ENCODE peak calls at places on chromosome 1, in nine cellular contexts. One of them, this sample, is unnamed.
A peak's percentile ranks its signal among the peaks of the same experiment; 100 is the strongest.

GRCh38 chr1:177927021-177927596 is 42.7 kb downstream of the SEC16B start:
- DNase-seq in body of pancreas: no peak
- DNase-seq in adipocyte: peak; percentile 59
- DNase-seq in ascending aorta: no peak
- DNase-seq in CD8-positive, alpha-beta T cell: no peak
- DNase-seq in mammary epithelial cell: peak; percentile 77
- DNase-seq in tibial artery: no peak
- DNase-seq in heart right ventricle: no peak
- DNase-seq in astrocyte: peak; percentile 97
- DNase-seq in this sample: no peak

GRCh38 chr1:233993651-233994050 is 89.2 kb downstream of the SLC35F3 start:
- DNase-seq in mammary epithelial cell: peak; percentile 98
- DNase-seq in body of pancreas: no peak
- DNase-seq in adipocyte: no peak
- DNase-seq in CD8-positive, alpha-beta T cell: no peak
- DNase-seq in heart right ventricle: no peak
- DNase-seq in ascending aorta: no peak
- DNase-seq in astrocyte: peak; percentile 19
- DNase-seq in tibial artery: no peak
- DNase-seq in this sample: no peak

GRCh38 chr1:25622526-25622925 is 5.9 kb downstream of the MAN1C1 start:
- DNase-seq in ascending aorta: no peak
- DNase-seq in tibial artery: no peak
- DNase-seq in body of pancreas: no peak
- DNase-seq in adipocyte: no peak
- DNase-seq in astrocyte: no peak
- DNase-seq in heart right ventricle: no peak
- DNase-seq in mammary epithelial cell: no peak
- DNase-seq in CD8-positive, alpha-beta T cell: no peak
- DNase-seq in this sample: no peak

GRCh38 chr1:56064705-56065104 is 514.7 kb downstream of the PLPP3 start:
- DNase-seq in tibial artery: no peak
- DNase-seq in ascending aorta: no peak
- DNase-seq in astrocyte: no peak
- DNase-seq in CD8-positive, alpha-beta T cell: no peak
- DNase-seq in mammary epithelial cell: peak; percentile 93
- DNase-seq in adipocyte: no peak
- DNase-seq in body of pancreas: no peak
- DNase-seq in heart right ventricle: no peak
- DNase-seq in this sample: no peak

GRCh38 chr1:43373034-43373940 is 5.5 kb upstream of the ELOVL1 start:
- DNase-seq in mammary epithelial cell: peak; percentile 92
- DNase-seq in astrocyte: peak; percentile 81
- DNase-seq in adipocyte: peak; percentile 63
- DNase-seq in heart right ventricle: no peak
- DNase-seq in ascending aorta: no peak
- DNase-seq in tibial artery: no peak
- DNase-seq in CD8-positive, alpha-beta T cell: no peak
- DNase-seq in body of pancreas: no peak
- DNase-seq in this sample: no peak

GRCh38 chr1:231931846-231932454 is 305.4 kb downstream of the DISC1 start:
- DNase-seq in ascending aorta: no peak
- DNase-seq in adipocyte: no peak
- DNase-seq in astrocyte: no peak
- DNase-seq in body of pancreas: no peak
- DNase-seq in tibial artery: no peak
- DNase-seq in heart right ventricle: no peak
- DNase-seq in CD8-positive, alpha-beta T cell: no peak
- DNase-seq in mammary epithelial cell: no peak
- DNase-seq in this sample: no peak

GRCh38 chr1:199404976-199405375 is 622.5 kb upstream of the NR5A2 start:
- DNase-seq in body of pancreas: no peak
- DNase-seq in astrocyte: peak; percentile 45
- DNase-seq in mammary epithelial cell: no peak
- DNase-seq in heart right ventricle: no peak
- DNase-seq in adipocyte: peak; percentile 43
- DNase-seq in ascending aorta: no peak
- DNase-seq in tibial artery: no peak
- DNase-seq in CD8-positive, alpha-beta T cell: no peak
- DNase-seq in this sample: no peak

GRCh38 chr1:158983235-158983634 is 26.5 kb upstream of the IFI16 start:
- DNase-seq in adipocyte: no peak
- DNase-seq in astrocyte: no peak
- DNase-seq in tibial artery: no peak
- DNase-seq in CD8-positive, alpha-beta T cell: no peak
- DNase-seq in mammary epithelial cell: no peak
- DNase-seq in heart right ventricle: no peak
- DNase-seq in ascending aorta: no peak
- DNase-seq in body of pancreas: no peak
- DNase-seq in this sample: no peak

GRCh38 chr1:197696372-197696771 is 78.9 kb downstream of the DENND1B start:
- DNase-seq in heart right ventricle: no peak
- DNase-seq in astrocyte: peak; percentile 62
- DNase-seq in body of pancreas: no peak
- DNase-seq in adipocyte: peak; percentile 7
- DNase-seq in ascending aorta: no peak
- DNase-seq in mammary epithelial cell: peak; percentile 54
- DNase-seq in CD8-positive, alpha-beta T cell: no peak
- DNase-seq in tibial artery: no peak
- DNase-seq in this sample: no peak

DNA sequence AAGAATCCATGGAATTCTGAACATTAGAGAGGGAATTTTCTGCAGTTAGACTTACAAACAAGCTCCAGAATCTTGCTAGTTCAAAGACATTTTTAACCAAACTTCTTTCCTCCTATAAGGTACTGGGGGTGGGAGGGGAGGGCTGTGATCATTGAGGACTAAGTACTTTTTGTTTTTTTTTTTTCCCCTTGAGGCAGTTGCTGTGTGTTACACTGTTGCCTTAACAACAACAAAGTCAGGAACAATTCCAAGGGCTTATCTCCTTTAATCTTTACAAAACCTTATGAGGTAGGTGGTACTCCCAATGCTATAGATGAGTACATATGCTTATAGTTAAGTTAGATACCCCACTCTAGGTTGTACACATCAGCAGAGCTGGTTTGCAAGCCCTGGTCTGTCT is 62.9 kb downstream of the PPP1R12B start:
- DNase-seq in body of pancreas: no peak
- DNase-seq in ascending aorta: no peak
- DNase-seq in mammary epithelial cell: no peak
- DNase-seq in CD8-positive, alpha-beta T cell: no peak
- DNase-seq in heart right ventricle: no peak
- DNase-seq in tibial artery: no peak
- DNase-seq in astrocyte: no peak
- DNase-seq in adipocyte: peak; percentile 35
- DNase-seq in this sample: no peak
- H3K4me1 ChIP-seq in body of pancreas: peaks cover 34% of the 10 kb centered on the region
- H3K4me1 ChIP-seq in ascending aorta: peaks cover 7% of the 10 kb centered on the region
- H3K4me1 ChIP-seq in mammary epithelial cell: peaks cover 6% of the 10 kb centered on the region
- H3K4me1 ChIP-seq in CD8-positive, alpha-beta T cell: no peaks in the 10 kb centered on the region
- H3K4me1 ChIP-seq in heart right ventricle: peaks cover 39% of the 10 kb centered on the region
- H3K4me1 ChIP-seq in tibial artery: no peaks in the 10 kb centered on the region
- H3K4me1 ChIP-seq in astrocyte: peaks cover 5% of the 10 kb centered on the region
- H3K4me1 ChIP-seq in adipocyte: peaks cover 37% of the 10 kb centered on the region
- H3K4me1 ChIP-seq in this sample: peaks cover 36% of the 10 kb centered on the region

GRCh38 chr1:58209578-58209977 is 336.9 kb downstream of the OMA1 start:
- DNase-seq in body of pancreas: no peak
- DNase-seq in astrocyte: no peak
- DNase-seq in adipocyte: peak; percentile 1
- DNase-seq in tibial artery: no peak
- DNase-seq in ascending aorta: no peak
- DNase-seq in CD8-positive, alpha-beta T cell: no peak
- DNase-seq in heart right ventricle: no peak
- DNase-seq in mammary epithelial cell: no peak
- DNase-seq in this sample: no peak
- H3K4me1 ChIP-seq in body of pancreas: no peaks in the 10 kb centered on the region
- H3K4me1 ChIP-seq in astrocyte: no peaks in the 10 kb centered on the region
- H3K4me1 ChIP-seq in adipocyte: no peaks in the 10 kb centered on the region
- H3K4me1 ChIP-seq in tibial artery: no peaks in the 10 kb centered on the region
- H3K4me1 ChIP-seq in ascending aorta: no peaks in the 10 kb centered on the region
- H3K4me1 ChIP-seq in CD8-positive, alpha-beta T cell: no peaks in the 10 kb centered on the region
- H3K4me1 ChIP-seq in heart right ventricle: no peaks in the 10 kb centered on the region
- H3K4me1 ChIP-seq in mammary epithelial cell: no peaks in the 10 kb centered on the region
- H3K4me1 ChIP-seq in this sample: no peaks in the 10 kb centered on the region

GRCh38 chr1:167551359-167551758 is 2.2 kb downstream of the CREG1 start:
- DNase-seq in CD8-positive, alpha-beta T cell: no peak
- DNase-seq in heart right ventricle: no peak
- DNase-seq in mammary epithelial cell: no peak
- DNase-seq in adipocyte: no peak
- DNase-seq in body of pancreas: no peak
- DNase-seq in astrocyte: no peak
- DNase-seq in ascending aorta: no peak
- DNase-seq in tibial artery: no peak
- DNase-seq in this sample: no peak

GRCh38 chr1:167553136-167554027 is at the start of gene CREG1:
- DNase-seq in body of pancreas: peak; percentile 97
- DNase-seq in heart right ventricle: peak; percentile 95
- DNase-seq in CD8-positive, alpha-beta T cell: peak; percentile 70
- DNase-seq in adipocyte: peak; percentile 96
- DNase-seq in ascending aorta: peak; percentile 96
- DNase-seq in tibial artery: peak; percentile 94
- DNase-seq in mammary epithelial cell: peak; percentile 92
- DNase-seq in astrocyte: peak; percentile 80
- DNase-seq in this sample: peak; percentile 97

GRCh38 chr1:167561753-167562152 is 8.2 kb upstream of the CREG1 start:
- DNase-seq in CD8-positive, alpha-beta T cell: no peak
- DNase-seq in body of pancreas: no peak
- DNase-seq in adipocyte: no peak
- DNase-seq in heart right ventricle: no peak
- DNase-seq in ascending aorta: no peak
- DNase-seq in tibial artery: no peak
- DNase-seq in astrocyte: no peak
- DNase-seq in mammary epithelial cell: no peak
- DNase-seq in this sample: no peak

GRCh38 chr1:167554028-167554779 is 642 bp upstream of the CREG1 start:
- DNase-seq in tibial artery: no peak
- DNase-seq in heart right ventricle: no peak
- DNase-seq in adipocyte: no peak
- DNase-seq in ascending aorta: no peak
- DNase-seq in body of pancreas: no peak
- DNase-seq in astrocyte: no peak
- DNase-seq in mammary epithelial cell: no peak
- DNase-seq in CD8-positive, alpha-beta T cell: no peak
- DNase-seq in this sample: no peak

DNA sequence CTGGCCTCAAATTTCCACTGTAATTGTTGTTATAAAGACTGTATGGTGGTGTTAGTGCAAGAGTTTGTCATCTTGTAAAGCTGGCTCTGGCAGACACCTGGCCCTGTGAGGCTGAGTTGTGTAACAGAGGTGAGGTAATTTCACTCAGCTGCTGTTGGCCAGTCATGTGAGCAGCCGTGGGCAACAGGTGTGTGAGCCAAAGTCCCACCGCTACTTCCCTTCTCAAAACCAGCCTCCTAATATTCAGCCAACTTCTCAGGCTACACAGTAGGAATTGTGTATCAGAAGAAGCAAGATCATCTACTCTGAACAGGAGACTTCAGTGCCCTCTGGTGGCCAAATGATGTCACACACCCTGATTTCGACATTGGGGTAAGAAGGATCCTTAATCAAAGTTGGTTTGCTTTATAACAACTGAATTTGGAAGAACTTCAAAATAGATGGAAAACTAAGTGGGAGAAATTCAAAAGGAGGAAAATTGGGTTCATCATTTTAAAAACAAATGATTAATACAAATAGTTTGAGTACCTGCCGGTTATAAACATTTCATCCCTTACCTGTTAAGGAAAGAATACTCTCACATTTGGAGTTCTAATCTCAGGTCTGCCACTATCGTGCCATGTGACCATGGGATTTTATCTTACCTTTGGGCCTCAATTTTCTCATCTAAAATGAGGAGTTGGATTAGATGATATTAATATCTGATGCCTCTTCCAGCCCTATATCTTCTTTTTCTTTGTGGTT is 2.6 kb upstream of the CREG1 start:
- DNase-seq in mammary epithelial cell: peak; percentile 93
- DNase-seq in ascending aorta: peak; percentile 93
- DNase-seq in tibial artery: peak; percentile 87
- DNase-seq in astrocyte: peak; percentile 37
- DNase-seq in CD8-positive, alpha-beta T cell: peak; percentile 53
- DNase-seq in heart right ventricle: peak; percentile 51
- DNase-seq in adipocyte: peak; percentile 89
- DNase-seq in body of pancreas: peak; percentile 87
- DNase-seq in this sample: peak; percentile 85
- H3K4me1 ChIP-seq in mammary epithelial cell: peaks cover 29% of the 10 kb centered on the region
- H3K4me1 ChIP-seq in ascending aorta: peaks cover 7% of the 10 kb centered on the region
- H3K4me1 ChIP-seq in tibial artery: no peaks in the 10 kb centered on the region
- H3K4me1 ChIP-seq in astrocyte: peaks cover 9% of the 10 kb centered on the region
- H3K4me1 ChIP-seq in CD8-positive, alpha-beta T cell: peaks cover 18% of the 10 kb centered on the region
- H3K4me1 ChIP-seq in heart right ventricle: peaks cover 20% of the 10 kb centered on the region
- H3K4me1 ChIP-seq in adipocyte: peaks cover 15% of the 10 kb centered on the region
- H3K4me1 ChIP-seq in body of pancreas: peaks cover 34% of the 10 kb centered on the region
- H3K4me1 ChIP-seq in this sample: no peaks in the 10 kb centered on the region

DNA sequence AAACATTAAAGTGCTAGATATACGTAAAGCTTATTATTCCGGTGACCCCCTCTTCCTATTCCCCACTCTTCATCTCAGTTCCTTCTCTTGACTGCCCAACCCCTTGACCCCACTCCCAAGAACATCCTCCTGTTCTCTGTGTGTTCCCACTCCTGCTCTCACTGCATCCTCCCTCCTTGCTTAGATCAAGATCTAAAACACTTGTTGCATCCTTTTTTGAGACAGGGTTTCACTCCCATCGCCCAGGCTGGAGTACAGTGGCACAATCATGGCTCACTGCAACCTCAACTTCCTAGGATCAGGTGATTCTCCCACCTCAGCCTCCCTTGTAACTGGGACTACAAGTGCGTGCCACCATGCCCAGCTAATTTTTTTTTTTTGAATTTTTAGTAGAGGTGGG is 13.5 kb downstream of the ATP2B4 start:
- DNase-seq in body of pancreas: no peak
- DNase-seq in heart right ventricle: no peak
- DNase-seq in mammary epithelial cell: no peak
- DNase-seq in adipocyte: no peak
- DNase-seq in tibial artery: no peak
- DNase-seq in ascending aorta: no peak
- DNase-seq in CD8-positive, alpha-beta T cell: no peak
- DNase-seq in astrocyte: no peak
- DNase-seq in this sample: peak; percentile 25
- H3K4me1 ChIP-seq in body of pancreas: peaks cover 27% of the 10 kb centered on the region
- H3K4me1 ChIP-seq in heart right ventricle: peaks cover 86% of the 10 kb centered on the region
- H3K4me1 ChIP-seq in mammary epithelial cell: peaks cover 60% of the 10 kb centered on the region
- H3K4me1 ChIP-seq in adipocyte: peaks cover 52% of the 10 kb centered on the region
- H3K4me1 ChIP-seq in tibial artery: peaks cover 5% of the 10 kb centered on the region
- H3K4me1 ChIP-seq in ascending aorta: peaks cover 61% of the 10 kb centered on the region
- H3K4me1 ChIP-seq in CD8-positive, alpha-beta T cell: peaks cover 15% of the 10 kb centered on the region
- H3K4me1 ChIP-seq in astrocyte: peaks cover 38% of the 10 kb centered on the region
- H3K4me1 ChIP-seq in this sample: no peaks in the 10 kb centered on the region